ENCODE peak calls at places on chromosomes 7 and 10, in seven cellular contexts. J is B cell; E is cardiac muscle cell; C is brain microvascular endothelial cell; N is GM06990; B is coronary artery; V is CD4-positive, alpha-beta T cell. D is an unnamed sample.

GRCh38 chr7:37359662-37360444 is 88.8 kb downstream of the ELMO1 start:
- DNase-seq in J (no peak), E (no peak), C (no peak), N (no peak), B (no peak), V (no peak), D (no peak)

GRCh38 chr7:54987772-54988171 is 31.0 kb upstream of the EGFR start:
- DNase-seq in J (no peak), E (no peak), C (no peak), N (no peak), B (no peak), V (no peak), D (no peak)

GRCh38 chr10:17644485-17644964 is 574 bp downstream of the STAM start:
- DNase-seq in J (no peak), E (peak), C (peak), N (no peak), B (no peak), V (no peak), D (no peak)

GRCh38 chr7:56074371-56074791 is 10.3 kb downstream of the SUMF2 start:
- DNase-seq in J (peak), E (peak), C (peak), N (peak), B (peak), V (peak), D (peak)

GRCh38 chr7:47288060-47288459 is 293.9 kb downstream of the TNS3 start:
- DNase-seq in J (no peak), E (no peak), C (no peak), N (no peak), B (no peak), V (no peak), D (no peak)

GRCh38 chr10:96578022-96578421 is 8.8 kb downstream of the TM9SF3 start:
- DNase-seq in J (no peak), E (no peak), C (no peak), N (no peak), B (no peak), V (no peak), D (no peak)

GRCh38 chr7:12729112-12729511 is 41.7 kb downstream of the ARL4A start:
- DNase-seq in J (no peak), E (peak), C (peak), N (no peak), B (peak), V (no peak), D (no peak)

GRCh38 chr7:83162402-83163256 is at the start of gene PCLO:
- DNase-seq in J (no peak), E (peak), C (peak), N (peak), B (peak), V (no peak), D (no peak)

GRCh38 chr7:141244466-141244865 is 170.6 kb downstream of the TMEM178B start:
- DNase-seq in J (no peak), E (no peak), C (no peak), N (no peak), B (no peak), V (no peak), D (no peak)

GRCh38 chr10:75195035-75195763 is 15.4 kb upstream of the VDAC2 start:
- DNase-seq in J (no peak), E (peak), C (no peak), N (no peak), B (no peak), V (no peak), D (no peak)

GRCh38 chr10:49111320-49111698 is 4.0 kb downstream of the VSTM4 start:
- DNase-seq in J (no peak), E (no peak), C (no peak), N (no peak), B (no peak), V (no peak), D (no peak)

GRCh38 chr7:6443372-6443941 is 4.3 kb downstream of the DAGLB start:
- DNase-seq in J (no peak), E (peak), C (peak), N (no peak), B (no peak), V (no peak), D (no peak)

GRCh38 chr7:55413442-55413841 is 48.3 kb downstream of the LANCL2 start:
- DNase-seq in J (no peak), E (no peak), C (no peak), N (no peak), B (no peak), V (no peak), D (no peak)

GRCh38 chr10:62233494-62234283 is 35.0 kb downstream of the RTKN2 start:
- DNase-seq in J (no peak), E (peak), C (no peak), N (no peak), B (no peak), V (no peak), D (no peak)

GRCh38 chr10:124520553-124521428 is 59.2 kb downstream of the LHPP start:
- DNase-seq in J (no peak), E (no peak), C (peak), N (no peak), B (no peak), V (no peak), D (no peak)

GRCh38 chr10:97034301-97034700 is 151.5 kb downstream of the SLIT1 start:
- DNase-seq in J (no peak), E (no peak), C (no peak), N (no peak), B (no peak), V (no peak), D (no peak)

GRCh38 chr7:97971120-97971989 is 18.6 kb downstream of the OCM2 start:
- DNase-seq in J (no peak), E (peak), C (peak), N (peak), B (no peak), V (no peak), D (no peak)

GRCh38 chr10:98087309-98087708 is 47.1 kb upstream of the R3HCC1L start:
- DNase-seq in J (no peak), E (peak), C (no peak), N (no peak), B (no peak), V (no peak), D (no peak)

GRCh38 chr10:32065871-32066270 is 9.6 kb upstream of the KIF5B start:
- DNase-seq in J (no peak), E (peak), C (peak), N (no peak), B (no peak), V (no peak), D (no peak)

GRCh38 chr10:30755474-30755873 is 125.9 kb upstream of the LYZL2 start:
- DNase-seq in J (no peak), E (peak), C (no peak), N (no peak), B (no peak), V (no peak), D (no peak)

GRCh38 chr7:22356855-22357310 is at the start of gene RAPGEF5:
- DNase-seq in J (no peak), E (no peak), C (no peak), N (peak), B (no peak), V (no peak), D (no peak)

GRCh38 chr7:51706851-51707250 is 390.2 kb upstream of the COBL start:
- DNase-seq in J (no peak), E (no peak), C (no peak), N (no peak), B (no peak), V (no peak), D (no peak)

GRCh38 chr7:27607210-27607606 is 55.5 kb downstream of the HIBADH start:
- DNase-seq in J (no peak), E (peak), C (no peak), N (no peak), B (no peak), V (no peak), D (no peak)

GRCh38 chr10:101014230-101014884 is 14.7 kb downstream of the LZTS2 start:
- DNase-seq in J (peak), E (peak), C (peak), N (peak), B (no peak), V (peak), D (peak)

GRCh38 chr10:127195041-127195506 is 1.3 kb downstream of the INSYN2A start:
- DNase-seq in J (no peak), E (peak), C (no peak), N (no peak), B (no peak), V (no peak), D (no peak)

GRCh38 chr10:59387951-59388431 is 25.6 kb upstream of the FAM13C start:
- DNase-seq in J (no peak), E (peak), C (peak), N (no peak), B (peak), V (no peak), D (no peak)

GRCh38 chr7:71735961-71736556 is 604.1 kb downstream of the GALNT17 start:
- DNase-seq in J (peak), E (peak), C (peak), N (peak), B (no peak), V (peak), D (no peak)

GRCh38 chr7:130513447-130513846 is 21.6 kb downstream of the MEST start:
- DNase-seq in J (no peak), E (no peak), C (no peak), N (no peak), B (no peak), V (no peak), D (no peak)

GRCh38 chr10:33334839-33335549 is 527 bp upstream of the NRP1 start:
- DNase-seq in J (no peak), E (peak), C (peak), N (peak), B (peak), V (no peak), D (no peak)

GRCh38 chr7:78198756-78199155 is 400.2 kb downstream of the PHTF2 start:
- DNase-seq in J (no peak), E (no peak), C (no peak), N (no peak), B (no peak), V (no peak), D (no peak)

GRCh38 chr7:100879685-100880261 is 4.9 kb downstream of the SRRT start:
- DNase-seq in J (no peak), E (no peak), C (no peak), N (no peak), B (no peak), V (no peak), D (no peak)

GRCh38 chr7:149776305-149776704 is 2.9 kb upstream of the ZNF467 start:
- DNase-seq in J (no peak), E (peak), C (peak), N (no peak), B (no peak), V (no peak), D (no peak)

GRCh38 chr7:111140091-111140870 is 49.4 kb downstream of the LRRN3 start:
- DNase-seq in J (no peak), E (no peak), C (no peak), N (no peak), B (no peak), V (no peak), D (no peak)

GRCh38 chr7:602341-603141 is 82.9 kb upstream of the PDGFA start:
- DNase-seq in J (no peak), E (no peak), C (no peak), N (peak), B (peak), V (no peak), D (peak)

DNA sequence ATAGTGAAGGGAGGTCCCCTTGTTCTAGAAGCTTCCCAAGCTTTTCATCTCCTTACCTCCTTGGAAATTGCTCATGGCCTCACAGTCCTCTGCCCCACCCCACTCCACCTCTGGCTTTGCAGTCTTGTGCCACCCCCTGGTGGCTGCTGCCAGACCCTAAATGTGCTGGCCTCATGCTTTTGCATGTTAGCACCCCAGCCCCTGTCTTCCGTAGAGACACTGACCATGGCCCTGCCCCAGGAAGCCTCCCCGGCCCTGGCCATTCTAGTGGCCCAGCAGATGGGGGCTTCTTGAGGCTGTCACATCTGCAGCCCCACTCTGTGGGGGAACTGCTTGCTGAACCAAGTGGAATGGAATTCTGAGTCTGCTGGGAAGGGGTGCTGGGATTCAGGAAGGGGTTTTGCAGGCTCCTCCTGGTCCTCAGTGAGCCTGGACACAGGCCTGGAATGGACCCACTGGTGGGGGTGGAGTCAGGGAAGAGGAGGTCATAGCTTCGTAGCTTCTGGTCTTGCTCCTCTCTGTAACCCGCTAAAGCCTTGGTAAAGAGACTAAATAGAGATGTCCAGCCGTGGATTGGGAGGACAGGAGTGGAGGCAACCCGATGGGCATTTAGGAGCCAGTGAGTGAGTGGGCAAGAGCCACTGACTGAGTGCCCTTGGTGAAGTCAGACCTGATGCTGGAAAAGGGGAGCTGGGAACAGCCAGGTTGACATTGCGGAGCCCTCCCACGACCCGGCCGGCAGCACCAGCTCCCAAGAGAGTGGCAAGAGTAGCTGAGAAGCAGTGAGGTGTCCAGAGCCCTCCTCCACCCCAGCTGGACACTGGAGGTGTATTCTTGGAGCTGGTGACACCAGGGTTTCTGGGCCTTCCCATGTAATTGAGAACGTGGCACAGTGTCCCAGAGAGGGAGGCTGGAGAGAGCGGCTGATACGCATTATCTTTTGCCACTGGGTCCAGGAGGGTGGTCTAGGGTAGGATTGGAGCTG is 20.9 kb downstream of the RAMP3 start:
- DNase-seq in J (no peak), E (no peak), C (no peak), N (no peak), B (peak), V (no peak), D (no peak)
- TF ChIP-seq CTCF in J (no peak), E (peak), C (peak), N (peak), B (no peak), V (no peak), D (no peak)

GRCh38 chr10:4512557-4513286 is 313.3 kb upstream of the AKR1E2 start:
- DNase-seq in J (no peak), E (peak), C (peak), N (no peak), B (no peak), V (no peak), D (no peak)
- TF ChIP-seq CTCF in J (no peak), E (peak), C (peak), N (peak), B (no peak), V (no peak), D (no peak)

DNA sequence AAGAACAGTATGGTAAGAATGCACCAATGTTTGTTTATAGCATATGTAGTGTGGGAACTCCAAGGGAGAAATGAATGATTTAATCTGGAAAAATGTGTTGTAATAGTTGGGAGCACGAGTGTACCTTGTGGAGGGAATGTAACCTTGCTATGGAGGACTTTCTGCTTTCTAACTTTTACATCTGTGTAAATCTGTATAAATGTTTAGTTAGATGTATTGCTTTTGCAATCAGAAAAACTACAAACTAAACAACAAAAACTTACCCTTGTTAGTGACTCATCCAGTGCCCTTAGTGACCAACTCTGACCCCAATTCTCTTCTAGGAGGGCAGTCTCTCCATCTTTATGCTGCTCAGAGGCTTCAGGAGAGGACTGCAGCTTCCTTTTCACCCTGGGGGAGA is 89.3 kb downstream of the CCNY start:
- DNase-seq in J (no peak), E (peak), C (no peak), N (no peak), B (no peak), V (no peak), D (no peak)
- TF ChIP-seq CTCF in J (no peak), E (peak), C (no peak), N (no peak), B (no peak), V (no peak), D (no peak)

DNA sequence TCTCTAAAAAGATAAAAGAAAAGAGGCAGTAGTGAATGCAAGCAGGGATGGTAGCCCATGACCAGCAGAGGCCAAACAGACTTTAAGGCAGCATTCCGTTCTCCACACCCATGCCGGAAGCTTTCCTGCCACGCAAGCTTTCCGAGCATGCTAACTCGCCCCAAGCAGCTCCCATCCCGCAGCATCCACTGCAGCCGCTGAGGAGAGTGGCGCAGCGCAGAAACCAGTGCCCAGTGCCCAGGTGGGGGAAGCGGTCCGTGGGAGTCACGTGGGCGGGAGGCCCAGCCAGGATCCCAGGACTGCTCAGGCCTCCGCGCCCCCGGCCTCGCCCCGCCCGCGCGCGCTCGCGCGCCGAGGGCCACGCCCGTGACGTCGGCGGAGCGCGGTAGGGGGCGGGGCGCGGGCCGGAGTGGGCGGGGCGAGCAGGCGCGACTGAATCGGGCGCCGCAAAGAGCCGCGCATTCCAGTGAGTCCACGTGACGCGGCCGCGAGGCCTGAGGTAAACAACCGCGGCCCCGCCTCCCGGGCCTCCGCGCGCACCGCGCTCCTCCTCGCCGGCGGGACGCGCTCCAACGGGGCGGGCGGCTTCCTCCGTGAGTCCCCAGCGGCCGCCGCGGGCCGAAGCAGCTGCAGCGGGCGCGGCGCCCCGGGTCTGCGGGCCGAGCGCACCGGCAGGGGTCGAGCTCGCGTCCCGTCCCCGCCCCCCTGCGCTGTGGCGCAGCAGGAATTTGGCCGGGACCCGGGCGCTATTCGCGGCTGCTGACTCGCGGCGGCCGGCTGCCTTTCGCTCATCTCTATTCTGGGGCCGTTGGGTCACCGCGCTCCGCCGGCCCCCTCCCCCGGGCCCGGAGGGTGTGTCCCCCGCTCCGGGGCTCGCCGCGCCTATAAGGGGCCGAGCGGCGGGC is at the start of gene OTUD1:
- DNase-seq in J (peak), E (peak), C (peak), N (peak), B (peak), V (peak), D (peak)
- TF ChIP-seq CTCF in J (no peak), E (no peak), C (peak), N (no peak), B (no peak), V (no peak), D (no peak)

GRCh38 chr7:142908921-142909870 is 23.7 kb upstream of the TRPV6 start:
- DNase-seq in J (no peak), E (peak), C (no peak), N (no peak), B (peak), V (no peak), D (no peak)
- TF ChIP-seq CTCF in J (peak), E (peak), C (no peak), N (peak), B (no peak), V (no peak), D (no peak)